ENCODE peak calls at places on chromosomes 4 and X, in four cellular contexts. F, B, C and X are unnamed samples.

GRCh38 chr4:58275856-58276255 is 1165.7 kb upstream of the IGFBP7 start:
- DNase-seq in F (no peak), B (no peak), C (no peak), X (no peak)

GRCh38 chr4:120130786-120131185 is 64.1 kb upstream of the MAD2L1 start:
- DNase-seq in F (no peak), B (no peak), C (no peak), X (no peak)

GRCh38 chr4:101969965-101970364 is 179.4 kb downstream of the BANK1 start:
- DNase-seq in F (no peak), B (no peak), C (no peak), X (no peak)

GRCh38 chr4:186027405-186027804 is 41.6 kb upstream of the TLR3 start:
- DNase-seq in F (no peak), B (no peak), C (no peak), X (no peak)

GRCh38 chr4:53605783-53606182 is 14.5 kb upstream of the LNX1 start:
- DNase-seq in F (no peak), B (peak), C (no peak), X (no peak)

GRCh38 chr4:31788676-31789075 is 1068.5 kb downstream of the PCDH7 start:
- DNase-seq in F (no peak), B (no peak), C (no peak), X (no peak)

GRCh38 chrX:11886745-11887144 is 128.7 kb downstream of the MSL3 start:
- DNase-seq in F (no peak), B (peak), C (no peak), X (no peak)

GRCh38 chrX:115560211-115560977 is 580 bp upstream of the PLS3 start:
- DNase-seq in F (peak), B (peak), C (no peak), X (no peak)

GRCh38 chrX:43436497-43436896 is 219.6 kb upstream of the MAOA start:
- DNase-seq in F (no peak), B (no peak), C (no peak), X (no peak)

GRCh38 chrX:29652484-29652883 is 562.9 kb upstream of the MAGEB2 start:
- DNase-seq in F (no peak), B (peak), C (no peak), X (no peak)

GRCh38 chrX:72367524-72367923 is 61.8 kb upstream of the CITED1 start:
- DNase-seq in F (no peak), B (no peak), C (no peak), X (no peak)

GRCh38 chr4:6472387-6473263 is at the start of gene PPP2R2C:
- DNase-seq in F (peak), B (no peak), C (no peak), X (peak)

GRCh38 chrX:1521459-1521956 is 15.5 kb downstream of the P2RY8 start:
- DNase-seq in F (no peak), B (no peak), C (peak), X (no peak)

GRCh38 chr4:123676550-123677229 is 280.1 kb downstream of the SPRY1 start:
- DNase-seq in F (no peak), B (no peak), C (no peak), X (no peak)

GRCh38 chr4:87961993-87962791 is 13.3 kb upstream of the SPP1 start:
- DNase-seq in F (no peak), B (peak), C (no peak), X (no peak)

GRCh38 chr4:138681000-138681604 is 334.5 kb upstream of the NOCT start:
- DNase-seq in F (peak), B (peak), C (peak), X (peak)

DNA sequence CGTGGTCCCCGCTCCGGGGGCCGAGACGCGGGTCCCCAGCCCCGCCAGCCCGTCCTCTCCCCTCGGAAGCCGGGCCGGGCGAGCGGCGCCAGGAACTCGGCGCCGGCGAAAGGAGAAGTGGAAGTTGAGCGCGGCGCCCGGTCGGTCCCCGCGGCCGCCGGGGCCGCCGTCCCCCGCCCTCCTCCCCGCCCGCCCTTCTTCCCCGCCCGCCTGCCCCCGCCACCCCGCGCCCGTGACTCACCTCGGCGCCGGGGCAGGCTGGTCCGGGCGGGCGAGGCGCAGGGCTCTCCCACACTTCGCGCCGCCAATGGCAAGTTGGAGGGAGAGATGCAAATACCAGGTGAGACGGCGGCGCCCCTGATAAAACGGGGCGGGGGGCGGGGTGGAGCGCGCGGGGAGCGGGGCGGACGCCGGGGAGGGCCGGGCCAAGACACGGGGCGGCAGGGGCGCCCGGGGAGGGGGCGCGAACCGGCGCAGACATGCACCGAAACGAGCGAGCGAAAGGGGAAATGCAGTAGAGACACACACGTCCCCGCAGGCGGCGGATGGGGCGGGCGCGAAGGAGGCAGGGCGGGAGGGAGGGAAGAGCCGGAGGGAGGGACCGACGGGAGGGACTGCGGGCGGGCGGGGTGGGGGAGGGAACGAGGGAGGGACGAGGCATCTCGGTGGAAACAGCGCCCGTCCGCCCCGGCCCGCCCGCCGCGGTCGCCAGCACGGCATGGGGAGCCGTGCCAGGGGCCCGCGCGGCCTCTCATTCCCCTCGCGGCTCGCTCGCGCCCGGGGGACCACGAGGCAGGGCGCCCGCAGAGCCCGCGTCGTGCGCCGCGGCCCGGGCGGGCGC is at the start of gene ELF4:
- DNase-seq in F (peak), B (peak), C (no peak), X (peak)
- TF ChIP-seq BHLHE40 in F (no peak), B (no peak), C (no peak), X (no peak)

GRCh38 chrX:31653395-31653794 is 581.6 kb upstream of the FTHL17 start:
- DNase-seq in F (no peak), B (no peak), C (no peak), X (no peak)

GRCh38 chrX:31652651-31653050 is 580.8 kb upstream of the FTHL17 start:
- DNase-seq in F (no peak), B (no peak), C (no peak), X (no peak)

DNA sequence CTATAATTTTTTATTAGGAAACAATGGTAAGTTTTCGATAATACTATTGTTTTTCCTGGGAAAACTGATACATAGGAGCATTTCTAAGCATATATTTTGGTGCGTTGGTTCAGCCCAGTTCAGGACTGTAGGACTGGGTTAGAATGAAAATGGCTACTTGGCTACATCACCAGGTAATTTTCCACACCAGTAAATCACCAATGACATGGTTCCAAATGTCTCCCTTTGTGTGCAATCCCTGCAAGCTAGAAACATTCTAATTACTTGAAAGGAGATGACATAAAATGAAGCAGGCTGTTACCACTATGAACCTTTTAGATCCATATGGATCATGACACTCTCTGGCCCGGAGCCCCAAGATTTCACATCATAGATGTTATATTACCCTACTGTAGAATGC is 577.3 kb upstream of the FTHL17 start:
- DNase-seq in F (no peak), B (no peak), C (no peak), X (no peak)
- TF ChIP-seq RCOR1 in F (no peak), B (no peak), C (no peak), X (no peak)

GRCh38 chrX:104319346-104319745 is 64.6 kb upstream of the ESX1 start:
- DNase-seq in F (no peak), B (no peak), C (no peak), X (no peak)

GRCh38 chrX:104324461-104324860 is 69.7 kb upstream of the ESX1 start:
- DNase-seq in F (no peak), B (no peak), C (no peak), X (no peak)

GRCh38 chrX:104316739-104317138 is 62.0 kb upstream of the ESX1 start:
- DNase-seq in F (no peak), B (no peak), C (no peak), X (no peak)

GRCh38 chrX:104315555-104315954 is 60.8 kb upstream of the ESX1 start:
- DNase-seq in F (no peak), B (peak), C (no peak), X (no peak)

GRCh38 chrX:104318330-104319009 is 63.7 kb upstream of the ESX1 start:
- DNase-seq in F (peak), B (peak), C (no peak), X (no peak)
- TF ChIP-seq BHLHE40 in F (no peak), B (no peak), C (no peak), X (no peak)

GRCh38 chrX:70437011-70437410 is 7.6 kb upstream of the DLG3 start:
- DNase-seq in F (no peak), B (no peak), C (no peak), X (no peak)

GRCh38 chrX:70434352-70434866 is 10.2 kb upstream of the DLG3 start:
- DNase-seq in F (peak), B (peak), C (no peak), X (peak)

GRCh38 chrX:70437921-70438665 is 6.5 kb upstream of the DLG3 start:
- DNase-seq in F (no peak), B (peak), C (no peak), X (no peak)

GRCh38 chrX:70434914-70435586 is 9.6 kb upstream of the DLG3 start:
- DNase-seq in F (no peak), B (peak), C (no peak), X (no peak)

GRCh38 chrX:70436380-70436779 is 8.3 kb upstream of the DLG3 start:
- DNase-seq in F (no peak), B (no peak), C (no peak), X (peak)
- TF ChIP-seq RCOR1 in F (no peak), B (no peak), C (no peak), X (no peak)

GRCh38 chr4:4969298-4969697 is 50.0 kb downstream of the CYTL1 start:
- DNase-seq in F (peak), B (peak), C (no peak), X (no peak)
- TF ChIP-seq BHLHE40 in F (no peak), B (no peak), C (no peak), X (no peak)

GRCh38 chr4:182873726-182874125 is 43.5 kb downstream of the DCTD start:
- DNase-seq in F (no peak), B (no peak), C (no peak), X (no peak)
- TF ChIP-seq RCOR1 in F (no peak), B (no peak), C (no peak), X (no peak)

DNA sequence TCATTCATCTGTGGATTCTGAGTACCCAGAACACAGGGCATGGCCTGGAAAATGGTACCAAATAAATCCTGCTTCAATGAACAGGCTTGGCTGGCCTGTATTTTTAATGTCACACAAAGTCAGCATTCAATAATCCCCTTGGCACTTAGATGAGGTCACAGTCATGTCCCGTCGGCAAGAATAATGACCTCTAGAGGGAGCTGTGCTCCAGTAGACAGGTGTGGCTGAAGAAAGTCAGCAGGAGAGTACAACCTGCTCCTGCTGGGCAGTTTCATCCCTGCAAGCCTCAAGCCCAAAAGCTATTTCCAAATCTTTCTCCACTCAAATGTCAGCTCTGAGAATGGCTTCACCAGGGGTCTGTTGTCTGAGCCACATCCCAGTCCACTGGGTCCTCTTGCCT is 404.0 kb upstream of the F9 start:
- DNase-seq in F (no peak), B (no peak), C (no peak), X (peak)
- TF ChIP-seq BHLHE40 in F (no peak), B (no peak), C (no peak), X (no peak)

GRCh38 chrX:151515233-151515632 is 48.2 kb upstream of the PASD1 start:
- DNase-seq in F (no peak), B (no peak), C (no peak), X (peak)

GRCh38 chrX:151510203-151510602 is 53.3 kb upstream of the PASD1 start:
- DNase-seq in F (no peak), B (no peak), C (no peak), X (no peak)

GRCh38 chrX:151516538-151517187 is 46.8 kb upstream of the PASD1 start:
- DNase-seq in F (no peak), B (no peak), C (no peak), X (peak)

GRCh38 chrX:151517421-151517820 is 46.1 kb upstream of the PASD1 start:
- DNase-seq in F (no peak), B (no peak), C (no peak), X (no peak)

DNA sequence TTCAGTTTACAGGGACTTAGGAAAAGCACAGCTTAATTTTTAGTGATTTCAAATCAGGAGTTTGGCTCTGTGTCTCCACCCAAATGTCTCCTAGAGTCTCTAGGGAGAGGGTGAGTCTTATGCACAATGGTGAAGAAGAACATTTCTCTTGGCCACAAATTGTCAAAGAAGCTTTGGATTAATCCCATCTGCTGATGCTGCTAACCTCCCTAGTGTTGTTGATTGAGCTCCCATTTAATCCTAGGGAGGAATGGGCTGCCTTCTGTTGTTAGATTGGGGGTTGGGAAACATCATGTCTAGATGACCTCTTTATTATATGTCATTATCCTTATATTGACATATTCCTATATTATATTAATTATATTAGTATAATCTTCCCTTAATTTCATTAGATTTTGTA is 50.0 kb upstream of the PASD1 start:
- DNase-seq in F (no peak), B (no peak), C (no peak), X (no peak)
- TF ChIP-seq RCOR1 in F (no peak), B (no peak), C (no peak), X (no peak)

DNA sequence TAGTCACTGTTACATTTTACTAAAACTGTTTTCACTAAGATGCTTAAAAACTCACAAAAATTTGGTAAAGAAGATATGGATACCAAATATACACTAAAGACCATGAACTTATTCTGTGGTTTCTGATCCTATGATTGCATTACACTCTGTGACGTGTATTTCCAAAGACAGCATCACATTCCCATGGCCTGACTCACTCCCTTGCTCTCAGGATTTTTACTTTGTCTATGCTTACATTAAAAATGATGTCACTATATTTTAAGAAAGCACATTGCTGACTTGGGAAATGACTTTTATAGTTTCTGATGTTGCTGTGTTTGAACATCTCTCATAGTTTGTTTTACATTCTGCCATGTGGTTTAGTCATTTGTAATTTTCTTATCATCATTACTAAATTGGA is 327.9 kb upstream of the MAGEB18 start:
- DNase-seq in F (no peak), B (peak), C (no peak), X (no peak)
- TF ChIP-seq BHLHE40 in F (no peak), B (no peak), C (no peak), X (no peak)

GRCh38 chrX:18810416-18810815 is 103.0 kb downstream of the PPEF1 start:
- DNase-seq in F (no peak), B (no peak), C (no peak), X (no peak)
- TF ChIP-seq RCOR1 in F (no peak), B (no peak), C (no peak), X (no peak)